ENCODE peak calls at places on chromosomes 7 and 10, in five cellular contexts. One of them, this sample, is unnamed.

GRCh38 chr7:22722596-22722995 is 4.4 kb upstream of the IL6 start:
- DNase-seq in activated T-cell treated with anti-CD3 and anti-CD28 coated beads for 1 hour: no peak
- DNase-seq in amniotic stem cell: no peak
- DNase-seq in ELR: no peak
- DNase-seq in substantia nigra: no peak
- DNase-seq in this sample: no peak

GRCh38 chr7:22356855-22357310 is at the start of gene RAPGEF5:
- DNase-seq in ELR: no peak
- DNase-seq in amniotic stem cell: no peak
- DNase-seq in substantia nigra: no peak
- DNase-seq in activated T-cell treated with anti-CD3 and anti-CD28 coated beads for 1 hour: no peak
- DNase-seq in this sample: peak

GRCh38 chr7:100370303-100370702 is 3.0 kb upstream of the PILRA start:
- DNase-seq in ELR: no peak
- DNase-seq in substantia nigra: no peak
- DNase-seq in activated T-cell treated with anti-CD3 and anti-CD28 coated beads for 1 hour: no peak
- DNase-seq in amniotic stem cell: no peak
- DNase-seq in this sample: no peak

GRCh38 chr10:24432478-24433416 is 223.8 kb downstream of the KIAA1217 start:
- DNase-seq in activated T-cell treated with anti-CD3 and anti-CD28 coated beads for 1 hour: no peak
- DNase-seq in ELR: peak
- DNase-seq in amniotic stem cell: no peak
- DNase-seq in substantia nigra: no peak
- DNase-seq in this sample: no peak

GRCh38 chr10:119834188-119834587 is 38.5 kb downstream of the MCMBP start:
- DNase-seq in activated T-cell treated with anti-CD3 and anti-CD28 coated beads for 1 hour: no peak
- DNase-seq in amniotic stem cell: no peak
- DNase-seq in ELR: peak
- DNase-seq in substantia nigra: no peak
- DNase-seq in this sample: no peak

GRCh38 chr7:157703131-157703530 is 366.3 kb downstream of the DNAJB6 start:
- DNase-seq in activated T-cell treated with anti-CD3 and anti-CD28 coated beads for 1 hour: no peak
- DNase-seq in ELR: no peak
- DNase-seq in amniotic stem cell: no peak
- DNase-seq in substantia nigra: no peak
- DNase-seq in this sample: no peak

GRCh38 chr10:3471927-3472704 is 299.5 kb upstream of the PITRM1 start:
- DNase-seq in ELR: no peak
- DNase-seq in activated T-cell treated with anti-CD3 and anti-CD28 coated beads for 1 hour: no peak
- DNase-seq in amniotic stem cell: no peak
- DNase-seq in substantia nigra: peak
- DNase-seq in this sample: no peak

GRCh38 chr7:65967361-65968155 is 14.5 kb downstream of the GUSB start:
- DNase-seq in activated T-cell treated with anti-CD3 and anti-CD28 coated beads for 1 hour: no peak
- DNase-seq in substantia nigra: no peak
- DNase-seq in ELR: no peak
- DNase-seq in amniotic stem cell: no peak
- DNase-seq in this sample: no peak

GRCh38 chr7:148397056-148397455 is 193.5 kb upstream of the C7orf33 start:
- DNase-seq in amniotic stem cell: no peak
- DNase-seq in ELR: no peak
- DNase-seq in substantia nigra: no peak
- DNase-seq in activated T-cell treated with anti-CD3 and anti-CD28 coated beads for 1 hour: no peak
- DNase-seq in this sample: no peak

GRCh38 chr7:158401295-158401694 is 186.3 kb downstream of the PTPRN2 start:
- DNase-seq in activated T-cell treated with anti-CD3 and anti-CD28 coated beads for 1 hour: no peak
- DNase-seq in ELR: no peak
- DNase-seq in amniotic stem cell: no peak
- DNase-seq in substantia nigra: no peak
- DNase-seq in this sample: no peak

GRCh38 chr7:77685219-77685618 is 11.0 kb upstream of the RSBN1L start:
- DNase-seq in substantia nigra: no peak
- DNase-seq in ELR: no peak
- DNase-seq in activated T-cell treated with anti-CD3 and anti-CD28 coated beads for 1 hour: no peak
- DNase-seq in amniotic stem cell: no peak
- DNase-seq in this sample: no peak

GRCh38 chr7:123674399-123675091 is 18.9 kb downstream of the LMOD2 start:
- DNase-seq in substantia nigra: no peak
- DNase-seq in amniotic stem cell: no peak
- DNase-seq in ELR: no peak
- DNase-seq in activated T-cell treated with anti-CD3 and anti-CD28 coated beads for 1 hour: no peak
- DNase-seq in this sample: no peak

GRCh38 chr10:94916423-94916822 is 22.0 kb upstream of the CYP2C9 start:
- DNase-seq in ELR: no peak
- DNase-seq in amniotic stem cell: no peak
- DNase-seq in substantia nigra: no peak
- DNase-seq in activated T-cell treated with anti-CD3 and anti-CD28 coated beads for 1 hour: no peak
- DNase-seq in this sample: no peak

GRCh38 chr10:6204063-6204340 is 1.3 kb downstream of the PFKFB3 start:
- DNase-seq in ELR: peak
- DNase-seq in activated T-cell treated with anti-CD3 and anti-CD28 coated beads for 1 hour: peak
- DNase-seq in amniotic stem cell: no peak
- DNase-seq in substantia nigra: no peak
- DNase-seq in this sample: peak

GRCh38 chr10:131778385-131778784 is 122.4 kb upstream of the PPP2R2D start:
- DNase-seq in ELR: no peak
- DNase-seq in activated T-cell treated with anti-CD3 and anti-CD28 coated beads for 1 hour: no peak
- DNase-seq in amniotic stem cell: no peak
- DNase-seq in substantia nigra: no peak
- DNase-seq in this sample: no peak

GRCh38 chr10:106111241-106111640 is 1053.3 kb downstream of the SORCS1 start:
- DNase-seq in ELR: peak
- DNase-seq in activated T-cell treated with anti-CD3 and anti-CD28 coated beads for 1 hour: no peak
- DNase-seq in substantia nigra: no peak
- DNase-seq in amniotic stem cell: no peak
- DNase-seq in this sample: no peak

GRCh38 chr7:158275711-158276413 is 311.8 kb downstream of the PTPRN2 start:
- DNase-seq in activated T-cell treated with anti-CD3 and anti-CD28 coated beads for 1 hour: no peak
- DNase-seq in amniotic stem cell: no peak
- DNase-seq in substantia nigra: no peak
- DNase-seq in ELR: no peak
- DNase-seq in this sample: no peak

GRCh38 chr7:43590862-43591550 is 8.1 kb downstream of the STK17A start:
- DNase-seq in ELR: no peak
- DNase-seq in amniotic stem cell: no peak
- DNase-seq in activated T-cell treated with anti-CD3 and anti-CD28 coated beads for 1 hour: no peak
- DNase-seq in substantia nigra: no peak
- DNase-seq in this sample: peak

GRCh38 chr7:17367502-17367901 is 69.0 kb downstream of the AHR start:
- DNase-seq in ELR: no peak
- DNase-seq in amniotic stem cell: no peak
- DNase-seq in activated T-cell treated with anti-CD3 and anti-CD28 coated beads for 1 hour: no peak
- DNase-seq in substantia nigra: no peak
- DNase-seq in this sample: no peak

GRCh38 chr7:148232784-148233183 is 357.8 kb upstream of the C7orf33 start:
- DNase-seq in amniotic stem cell: no peak
- DNase-seq in substantia nigra: no peak
- DNase-seq in activated T-cell treated with anti-CD3 and anti-CD28 coated beads for 1 hour: no peak
- DNase-seq in ELR: no peak
- DNase-seq in this sample: no peak

GRCh38 chr10:114110174-114110972 is 63.6 kb downstream of the CCDC186 start:
- DNase-seq in ELR: peak
- DNase-seq in substantia nigra: no peak
- DNase-seq in amniotic stem cell: no peak
- DNase-seq in activated T-cell treated with anti-CD3 and anti-CD28 coated beads for 1 hour: no peak
- DNase-seq in this sample: no peak

GRCh38 chr7:40948239-40948638 is 754.7 kb downstream of the INHBA start:
- DNase-seq in amniotic stem cell: no peak
- DNase-seq in activated T-cell treated with anti-CD3 and anti-CD28 coated beads for 1 hour: no peak
- DNase-seq in substantia nigra: no peak
- DNase-seq in ELR: no peak
- DNase-seq in this sample: no peak

GRCh38 chr7:158827411-158828342 is 1.6 kb downstream of the ESYT2 start:
- DNase-seq in activated T-cell treated with anti-CD3 and anti-CD28 coated beads for 1 hour: no peak
- DNase-seq in amniotic stem cell: no peak
- DNase-seq in ELR: peak
- DNase-seq in substantia nigra: no peak
- DNase-seq in this sample: peak